ENCODE peak calls at places on chromosomes 5 and 9, in six cellular contexts. One of them, this sample, is unnamed. For H3K4me1 and H3K27me3, the result is how much of the 10 kb centered on the place peaks cover.

GRCh38 chr5:134500699-134501430 is 24.6 kb upstream of the JADE2 start:
- DNase-seq in H1: no peak
- DNase-seq in CD8-positive, alpha-beta T cell: no peak
- DNase-seq in tibial artery: no peak
- DNase-seq in breast epithelium: no peak
- DNase-seq in upper lobe of right lung: no peak
- DNase-seq in this sample: no peak

GRCh38 chr5:35171991-35172390 is 58.3 kb downstream of the PRLR start:
- DNase-seq in H1: no peak
- DNase-seq in CD8-positive, alpha-beta T cell: no peak
- DNase-seq in tibial artery: no peak
- DNase-seq in breast epithelium: no peak
- DNase-seq in upper lobe of right lung: no peak
- DNase-seq in this sample: no peak

GRCh38 chr5:15806613-15807012 is 306.6 kb downstream of the FBXL7 start:
- DNase-seq in H1: no peak
- DNase-seq in CD8-positive, alpha-beta T cell: no peak
- DNase-seq in tibial artery: no peak
- DNase-seq in breast epithelium: no peak
- DNase-seq in upper lobe of right lung: no peak
- DNase-seq in this sample: no peak

GRCh38 chr5:172558076-172558990 is 82.7 kb upstream of the NEURL1B start:
- DNase-seq in H1: no peak
- DNase-seq in CD8-positive, alpha-beta T cell: no peak
- DNase-seq in tibial artery: no peak
- DNase-seq in breast epithelium: no peak
- DNase-seq in upper lobe of right lung: no peak
- DNase-seq in this sample: no peak

GRCh38 chr5:180525363-180525762 is 31.2 kb downstream of the CNOT6 start:
- DNase-seq in H1: no peak
- DNase-seq in CD8-positive, alpha-beta T cell: no peak
- DNase-seq in tibial artery: no peak
- DNase-seq in breast epithelium: no peak
- DNase-seq in upper lobe of right lung: peak
- DNase-seq in this sample: no peak

GRCh38 chr5:107011530-107012115 is 659.1 kb downstream of the EFNA5 start:
- DNase-seq in H1: no peak
- DNase-seq in CD8-positive, alpha-beta T cell: no peak
- DNase-seq in tibial artery: no peak
- DNase-seq in breast epithelium: no peak
- DNase-seq in upper lobe of right lung: no peak
- DNase-seq in this sample: no peak

GRCh38 chr5:179606910-179607448 is 16.5 kb downstream of the HNRNPH1 start:
- DNase-seq in H1: no peak
- DNase-seq in CD8-positive, alpha-beta T cell: no peak
- DNase-seq in tibial artery: no peak
- DNase-seq in breast epithelium: no peak
- DNase-seq in upper lobe of right lung: peak
- DNase-seq in this sample: no peak

GRCh38 chr9:76744336-76744735 is 19.9 kb upstream of the PCA3 start:
- DNase-seq in H1: no peak
- DNase-seq in CD8-positive, alpha-beta T cell: no peak
- DNase-seq in tibial artery: no peak
- DNase-seq in breast epithelium: no peak
- DNase-seq in upper lobe of right lung: no peak
- DNase-seq in this sample: no peak

GRCh38 chr5:40385544-40385943 is 294.2 kb upstream of the PTGER4 start:
- DNase-seq in H1: peak
- DNase-seq in CD8-positive, alpha-beta T cell: no peak
- DNase-seq in tibial artery: no peak
- DNase-seq in breast epithelium: peak
- DNase-seq in upper lobe of right lung: no peak
- DNase-seq in this sample: no peak

GRCh38 chr5:31213676-31214638 is 20.5 kb downstream of the CDH6 start:
- DNase-seq in H1: no peak
- DNase-seq in CD8-positive, alpha-beta T cell: no peak
- DNase-seq in tibial artery: no peak
- DNase-seq in breast epithelium: no peak
- DNase-seq in upper lobe of right lung: no peak
- DNase-seq in this sample: no peak

GRCh38 chr5:130074820-130075219 is 170.6 kb downstream of the CHSY3 start:
- DNase-seq in H1: no peak
- DNase-seq in CD8-positive, alpha-beta T cell: no peak
- DNase-seq in tibial artery: no peak
- DNase-seq in breast epithelium: no peak
- DNase-seq in upper lobe of right lung: no peak
- DNase-seq in this sample: no peak

GRCh38 chr5:164475339-164475977 is 970.0 kb downstream of the MAT2B start:
- DNase-seq in H1: no peak
- DNase-seq in CD8-positive, alpha-beta T cell: no peak
- DNase-seq in tibial artery: no peak
- DNase-seq in breast epithelium: no peak
- DNase-seq in upper lobe of right lung: no peak
- DNase-seq in this sample: no peak

GRCh38 chr5:59385700-59386099 is 507.8 kb downstream of the PDE4D start:
- DNase-seq in H1: no peak
- DNase-seq in CD8-positive, alpha-beta T cell: no peak
- DNase-seq in tibial artery: no peak
- DNase-seq in breast epithelium: no peak
- DNase-seq in upper lobe of right lung: no peak
- DNase-seq in this sample: no peak

GRCh38 chr9:33466565-33467495 is 6.9 kb downstream of the NOL6 start:
- DNase-seq in H1: no peak
- DNase-seq in CD8-positive, alpha-beta T cell: peak
- DNase-seq in tibial artery: peak
- DNase-seq in breast epithelium: no peak
- DNase-seq in upper lobe of right lung: peak
- DNase-seq in this sample: peak

GRCh38 chr5:152532714-152533113 is 127.6 kb upstream of the NMUR2 start:
- DNase-seq in H1: no peak
- DNase-seq in CD8-positive, alpha-beta T cell: no peak
- DNase-seq in tibial artery: no peak
- DNase-seq in breast epithelium: no peak
- DNase-seq in upper lobe of right lung: no peak
- DNase-seq in this sample: peak

GRCh38 chr5:147573171-147573570 is 63.3 kb upstream of the DPYSL3 start:
- DNase-seq in H1: no peak
- DNase-seq in CD8-positive, alpha-beta T cell: no peak
- DNase-seq in tibial artery: no peak
- DNase-seq in breast epithelium: no peak
- DNase-seq in upper lobe of right lung: no peak
- DNase-seq in this sample: no peak
- H3K4me1 ChIP-seq in H1: under half
- H3K4me1 ChIP-seq in CD8-positive, alpha-beta T cell: under half
- H3K4me1 ChIP-seq in tibial artery: under half
- H3K4me1 ChIP-seq in breast epithelium: under half
- H3K4me1 ChIP-seq in upper lobe of right lung: under half
- H3K4me1 ChIP-seq in this sample: under half

GRCh38 chr5:481347-481746 is 38.4 kb downstream of the EXOC3 start:
- DNase-seq in H1: no peak
- DNase-seq in CD8-positive, alpha-beta T cell: no peak
- DNase-seq in tibial artery: no peak
- DNase-seq in breast epithelium: no peak
- DNase-seq in upper lobe of right lung: no peak
- DNase-seq in this sample: no peak
- H3K27me3 ChIP-seq in H1: under half
- H3K27me3 ChIP-seq in CD8-positive, alpha-beta T cell: under half
- H3K27me3 ChIP-seq in tibial artery: half or more
- H3K27me3 ChIP-seq in breast epithelium: half or more
- H3K27me3 ChIP-seq in upper lobe of right lung: half or more
- H3K27me3 ChIP-seq in this sample: under half

GRCh38 chr5:116652196-116652729 is 77.6 kb upstream of the SEMA6A start:
- DNase-seq in H1: peak
- DNase-seq in CD8-positive, alpha-beta T cell: no peak
- DNase-seq in tibial artery: no peak
- DNase-seq in breast epithelium: peak
- DNase-seq in upper lobe of right lung: no peak
- DNase-seq in this sample: no peak
- H3K4me3 ChIP-seq in H1: no peak
- H3K4me3 ChIP-seq in CD8-positive, alpha-beta T cell: no peak
- H3K4me3 ChIP-seq in tibial artery: no peak
- H3K4me3 ChIP-seq in breast epithelium: no peak
- H3K4me3 ChIP-seq in upper lobe of right lung: no peak
- H3K4me3 ChIP-seq in this sample: no peak

GRCh38 chr5:148830220-148830619 is 3.8 kb downstream of the ADRB2 start:
- DNase-seq in H1: no peak
- DNase-seq in CD8-positive, alpha-beta T cell: no peak
- DNase-seq in tibial artery: no peak
- DNase-seq in breast epithelium: no peak
- DNase-seq in upper lobe of right lung: no peak
- DNase-seq in this sample: no peak
- H3K4me1 ChIP-seq in H1: under half
- H3K4me1 ChIP-seq in CD8-positive, alpha-beta T cell: under half
- H3K4me1 ChIP-seq in tibial artery: under half
- H3K4me1 ChIP-seq in breast epithelium: under half
- H3K4me1 ChIP-seq in upper lobe of right lung: half or more
- H3K4me1 ChIP-seq in this sample: half or more

This sample was measured in CD4-positive, alpha-beta memory T cell.